ENCODE peak calls at places on chromosomes 3 and 15, in five cellular contexts. One of them, this sample, is unnamed.
A peak's percentile ranks its signal among the peaks of the same experiment; 100 is the strongest.

GRCh38 chr3:143090486-143090885 is 29.1 kb upstream of the CHST2 start:
- DNase-seq in K562: no peak
- DNase-seq in WTC11: no peak
- DNase-seq in NB4: no peak
- DNase-seq in A549: no peak
- DNase-seq in this sample: no peak

GRCh38 chr15:81108427-81108826 is 25.6 kb upstream of the CFAP161 start:
- DNase-seq in K562: peak; percentile 48
- DNase-seq in NB4: peak; percentile 25
- DNase-seq in WTC11: peak; percentile 42
- DNase-seq in A549: no peak
- DNase-seq in this sample: no peak

GRCh38 chr3:27160146-27160545 is 209.0 kb downstream of the NEK10 start:
- DNase-seq in A549: no peak
- DNase-seq in NB4: no peak
- DNase-seq in WTC11: no peak
- DNase-seq in K562: no peak
- DNase-seq in this sample: no peak

GRCh38 chr3:187318819-187319616 is 27.5 kb upstream of the MASP1 start:
- DNase-seq in NB4: peak; percentile 57
- DNase-seq in K562: peak; percentile 60
- DNase-seq in WTC11: peak; percentile 50
- DNase-seq in A549: peak; percentile 33
- DNase-seq in this sample: no peak

GRCh38 chr3:11434017-11434526 is 161.9 kb downstream of the ATG7 start:
- DNase-seq in NB4: no peak
- DNase-seq in K562: no peak
- DNase-seq in WTC11: no peak
- DNase-seq in A549: no peak
- DNase-seq in this sample: no peak

GRCh38 chr15:40952901-40953712 is at the start of gene CHAC1:
- DNase-seq in WTC11: peak; percentile 99
- DNase-seq in NB4: peak; percentile 85
- DNase-seq in A549: peak; percentile 97
- DNase-seq in K562: peak; percentile 96
- DNase-seq in this sample: peak; percentile 81

GRCh38 chr3:152229692-152230091 is 39.0 kb upstream of the MBNL1 start:
- DNase-seq in A549: no peak
- DNase-seq in NB4: no peak
- DNase-seq in WTC11: no peak
- DNase-seq in K562: no peak
- DNase-seq in this sample: no peak

GRCh38 chr15:62932436-62932835 is 110.1 kb upstream of the TPM1 start:
- DNase-seq in NB4: no peak
- DNase-seq in K562: no peak
- DNase-seq in A549: no peak
- DNase-seq in WTC11: no peak
- DNase-seq in this sample: no peak

GRCh38 chr3:65538101-65538500 is 500.6 kb downstream of the MAGI1 start:
- DNase-seq in WTC11: no peak
- DNase-seq in K562: no peak
- DNase-seq in NB4: no peak
- DNase-seq in A549: no peak
- DNase-seq in this sample: no peak

GRCh38 chr3:171415070-171415469 is 45.1 kb downstream of the TNIK start:
- DNase-seq in NB4: peak; percentile 12
- DNase-seq in K562: no peak
- DNase-seq in A549: no peak
- DNase-seq in WTC11: no peak
- DNase-seq in this sample: no peak

GRCh38 chr3:98574157-98574556 is 19.3 kb downstream of the CPOX start:
- DNase-seq in A549: no peak
- DNase-seq in K562: no peak
- DNase-seq in WTC11: no peak
- DNase-seq in NB4: no peak
- DNase-seq in this sample: no peak

GRCh38 chr15:66677336-66677735 is 24.7 kb upstream of the SMAD6 start:
- DNase-seq in A549: no peak
- DNase-seq in NB4: no peak
- DNase-seq in WTC11: no peak
- DNase-seq in K562: no peak
- DNase-seq in this sample: no peak

GRCh38 chr3:53588122-53588521 is 93.7 kb downstream of the CACNA1D start:
- DNase-seq in K562: no peak
- DNase-seq in WTC11: no peak
- DNase-seq in NB4: no peak
- DNase-seq in A549: peak; percentile 18
- DNase-seq in this sample: no peak

GRCh38 chr3:10262027-10262426 is 13.8 kb downstream of the TATDN2 start:
- DNase-seq in WTC11: no peak
- DNase-seq in A549: no peak
- DNase-seq in K562: no peak
- DNase-seq in NB4: no peak
- DNase-seq in this sample: no peak

GRCh38 chr15:42085721-42086120 is 8.6 kb downstream of the PLA2G4D start:
- DNase-seq in NB4: no peak
- DNase-seq in A549: no peak
- DNase-seq in WTC11: no peak
- DNase-seq in K562: no peak
- DNase-seq in this sample: no peak

GRCh38 chr15:42083605-42083908 is 10.8 kb downstream of the PLA2G4D start:
- DNase-seq in K562: no peak
- DNase-seq in NB4: no peak
- DNase-seq in A549: no peak
- DNase-seq in WTC11: no peak
- DNase-seq in this sample: no peak

GRCh38 chr15:42083916-42084315 is 10.4 kb downstream of the PLA2G4D start:
- DNase-seq in NB4: no peak
- DNase-seq in A549: no peak
- DNase-seq in K562: no peak
- DNase-seq in WTC11: no peak
- DNase-seq in this sample: no peak

GRCh38 chr15:42085236-42085605 is 9.1 kb downstream of the PLA2G4D start:
- DNase-seq in WTC11: no peak
- DNase-seq in A549: no peak
- DNase-seq in K562: no peak
- DNase-seq in NB4: no peak
- DNase-seq in this sample: no peak

DNA sequence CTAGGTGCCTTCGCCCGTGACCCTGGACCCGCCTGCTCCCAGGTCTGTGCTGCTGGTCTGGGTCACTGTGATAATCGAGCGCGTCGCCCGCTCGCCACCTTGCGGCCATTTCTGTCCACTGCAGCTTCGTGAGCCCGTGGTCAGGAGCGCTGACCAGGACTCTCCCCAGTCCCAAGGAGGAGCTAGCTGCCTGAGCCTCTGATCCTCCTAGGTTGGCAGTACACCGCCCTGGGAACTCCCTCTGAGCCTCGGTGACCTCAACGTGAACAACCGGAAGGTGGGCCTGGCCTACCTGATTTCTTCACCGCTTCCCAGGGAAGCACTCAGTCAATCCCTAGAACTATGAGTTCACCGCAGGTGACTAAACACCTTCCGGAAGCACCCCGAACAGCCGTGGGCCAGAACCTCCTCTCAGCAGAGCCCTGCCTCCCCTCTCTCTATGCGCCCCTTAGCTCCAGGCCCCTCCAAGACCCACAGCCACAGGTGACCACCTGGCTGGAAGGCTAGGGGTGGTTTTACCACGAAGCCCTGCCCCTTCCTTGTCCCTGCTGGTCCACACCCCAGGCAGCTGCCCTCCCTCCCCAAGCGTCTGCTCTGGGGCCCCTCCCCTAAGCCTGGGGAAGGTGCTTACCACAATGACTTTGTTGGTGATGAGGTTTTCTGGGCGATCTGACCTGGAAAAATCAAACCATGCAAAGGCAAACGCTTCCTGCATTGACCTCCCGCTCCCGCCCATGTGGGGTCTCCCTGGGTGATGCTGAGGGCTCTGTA is 9.7 kb downstream of the PLA2G4D start:
- DNase-seq in NB4: peak; percentile 57
- DNase-seq in A549: peak; percentile 66
- DNase-seq in K562: peak; percentile 80
- DNase-seq in WTC11: peak; percentile 85
- DNase-seq in this sample: no peak
- TF ChIP-seq MAX in NB4: peak; percentile 4
- TF ChIP-seq MAX in A549: no peak
- TF ChIP-seq MAX in K562: no peak
- TF ChIP-seq MAX in WTC11: no peak
- TF ChIP-seq MAX in this sample: no peak

GRCh38 chr3:122674339-122674738 is 6.3 kb upstream of the PARP14 start:
- DNase-seq in NB4: peak; percentile 26
- DNase-seq in K562: no peak
- DNase-seq in WTC11: no peak
- DNase-seq in A549: no peak
- DNase-seq in this sample: no peak
- TF ChIP-seq MAX in NB4: no peak
- TF ChIP-seq MAX in K562: no peak
- TF ChIP-seq MAX in WTC11: no peak
- TF ChIP-seq MAX in A549: no peak
- TF ChIP-seq MAX in this sample: no peak

DNA sequence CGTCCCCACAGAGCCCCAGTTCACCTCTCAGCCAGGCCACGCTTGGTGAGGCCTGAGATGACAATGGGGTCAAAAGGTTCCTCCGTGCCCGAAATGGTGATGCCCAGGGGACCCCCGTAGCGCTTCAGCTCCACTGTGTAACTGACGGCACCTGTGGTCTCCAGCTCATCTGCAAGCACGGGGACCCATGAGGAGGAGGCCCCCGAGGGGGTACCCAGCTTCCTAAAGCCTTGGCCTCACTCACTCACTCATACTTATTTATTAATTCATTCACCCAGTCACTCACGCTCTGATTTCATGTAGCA is 30.4 kb downstream of the GRIP2 start:
- DNase-seq in NB4: no peak
- DNase-seq in A549: no peak
- DNase-seq in WTC11: no peak
- DNase-seq in K562: no peak
- DNase-seq in this sample: no peak
- TF ChIP-seq MAX in NB4: no peak
- TF ChIP-seq MAX in A549: no peak
- TF ChIP-seq MAX in WTC11: no peak
- TF ChIP-seq MAX in K562: no peak
- TF ChIP-seq MAX in this sample: no peak

GRCh38 chr15:88299502-88299901 is 43.0 kb upstream of the NTRK3 start:
- DNase-seq in WTC11: peak; percentile 22
- DNase-seq in K562: no peak
- DNase-seq in NB4: no peak
- DNase-seq in A549: no peak
- DNase-seq in this sample: no peak
- TF ChIP-seq MAX in WTC11: no peak
- TF ChIP-seq MAX in K562: no peak
- TF ChIP-seq MAX in NB4: no peak
- TF ChIP-seq MAX in A549: no peak
- TF ChIP-seq MAX in this sample: no peak

GRCh38 chr15:77625376-77625775 is 7.3 kb downstream of the LINGO1 start:
- DNase-seq in A549: no peak
- DNase-seq in NB4: no peak
- DNase-seq in K562: no peak
- DNase-seq in WTC11: no peak
- DNase-seq in this sample: no peak
- TF ChIP-seq MAX in A549: no peak
- TF ChIP-seq MAX in NB4: no peak
- TF ChIP-seq MAX in K562: no peak
- TF ChIP-seq MAX in WTC11: no peak
- TF ChIP-seq MAX in this sample: no peak

DNA sequence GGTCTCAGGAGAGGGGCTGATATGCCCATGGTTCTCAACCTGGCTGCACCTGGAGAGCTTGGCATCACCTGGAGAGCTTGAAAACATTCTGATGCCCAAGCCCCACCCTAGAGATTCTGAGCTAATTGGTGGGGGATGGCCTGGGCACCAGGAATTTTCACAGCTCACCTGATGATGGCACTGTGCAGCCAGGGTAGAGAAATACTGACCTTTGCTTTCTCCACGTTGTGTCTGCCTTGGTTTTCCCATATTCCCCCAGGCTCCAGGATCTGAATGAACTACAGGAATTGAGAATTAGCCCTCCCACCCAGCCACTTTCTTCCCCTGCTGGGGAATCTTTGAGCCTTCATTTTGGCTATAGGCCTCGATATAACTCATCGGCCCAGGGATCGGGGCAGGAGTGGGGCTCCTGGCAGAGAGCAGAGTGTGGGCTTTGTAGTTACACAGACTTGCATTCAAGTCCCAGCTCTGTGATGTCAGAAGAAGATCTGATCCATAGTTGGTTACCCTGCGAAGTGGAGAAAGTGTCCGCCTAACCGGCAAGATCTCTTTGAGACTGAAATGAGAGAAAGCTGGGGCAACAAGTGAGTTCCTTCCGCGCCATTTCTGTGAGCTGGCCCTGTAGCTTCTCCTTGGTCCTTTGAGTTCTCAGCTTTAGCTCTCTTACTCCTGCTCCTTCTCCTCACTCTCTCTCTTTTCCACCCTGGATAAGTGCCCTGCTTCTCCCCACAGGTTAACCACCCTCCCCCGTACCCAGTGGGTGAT is 33.1 kb upstream of the UBE2Q2 start:
- DNase-seq in K562: no peak
- DNase-seq in WTC11: peak; percentile 60
- DNase-seq in NB4: peak; percentile 61
- DNase-seq in A549: peak; percentile 65
- DNase-seq in this sample: no peak
- TF ChIP-seq MAX in K562: no peak
- TF ChIP-seq MAX in WTC11: no peak
- TF ChIP-seq MAX in NB4: peak; percentile 4
- TF ChIP-seq MAX in A549: no peak
- TF ChIP-seq MAX in this sample: no peak

GRCh38 chr3:44924102-44925084 is 50.0 kb downstream of the TGM4 start:
- DNase-seq in A549: no peak
- DNase-seq in WTC11: no peak
- DNase-seq in NB4: no peak
- DNase-seq in K562: no peak
- DNase-seq in this sample: no peak
- TF ChIP-seq MAX in A549: no peak
- TF ChIP-seq MAX in WTC11: no peak
- TF ChIP-seq MAX in NB4: no peak
- TF ChIP-seq MAX in K562: no peak
- TF ChIP-seq MAX in this sample: no peak